ENCODE peak calls at places on chromosomes 4 and X, in seven cellular contexts. L is fibroblast of pulmonary artery, E is endothelial cell, B is GM23338, U is dorsolateral prefrontal cortex, F is MCF 10A, J is IMR-90. N is an unnamed sample.

GRCh38 chr4:139599594-139600374 is 43.8 kb upstream of the SETD7 start:
- DNase-seq in J (peak), B (no peak), U (no peak), L (peak), E (no peak), F (peak), N (no peak)

GRCh38 chr4:139297001-139297410 is 4.3 kb upstream of the NAA15 start:
- DNase-seq in L (no peak), B (no peak), F (peak), E (no peak), J (peak), U (no peak), N (no peak)

GRCh38 chrX:31302573-31303075 is 230.8 kb upstream of the FTHL17 start:
- DNase-seq in E (no peak), U (no peak), B (no peak), J (no peak), L (no peak), F (no peak), N (no peak)

GRCh38 chr4:106529348-106530033 is 160.9 kb upstream of the GIMD1 start:
- DNase-seq in L (peak), J (peak), B (no peak), U (no peak), E (no peak), F (peak), N (no peak)

GRCh38 chr4:182863501-182863900 is 53.7 kb downstream of the DCTD start:
- DNase-seq in J (no peak), F (no peak), L (no peak), E (no peak), U (no peak), B (no peak), N (no peak)

GRCh38 chrX:9312922-9313867 is 151.7 kb upstream of the TBL1X start:
- DNase-seq in U (peak), F (peak), B (peak), E (peak), J (no peak), L (no peak), N (no peak)

GRCh38 chrX:108736509-108737479 is at the start of gene IRS4:
- DNase-seq in J (no peak), E (peak), F (no peak), B (peak), U (no peak), L (peak), N (no peak)

GRCh38 chr4:118801895-118802575 is 33.9 kb downstream of the SEC24D start:
- DNase-seq in L (no peak), U (no peak), B (no peak), E (no peak), F (no peak), J (no peak), N (no peak)

GRCh38 chr4:107247738-107248137 is 211.6 kb upstream of the DKK2 start:
- DNase-seq in B (no peak), J (no peak), F (no peak), U (no peak), L (peak), E (no peak), N (no peak)

GRCh38 chrX:119605398-119605738 is 856 bp downstream of the NKRF start:
- DNase-seq in E (no peak), L (no peak), J (no peak), U (no peak), B (peak), F (no peak), N (no peak)

GRCh38 chr4:1194028-1194900 is 21.9 kb upstream of the SPON2 start:
- DNase-seq in U (peak), F (no peak), B (peak), L (peak), J (peak), E (peak), N (no peak)

GRCh38 chr4:68655764-68656444 is 14.5 kb downstream of the UGT2B15 start:
- DNase-seq in E (no peak), B (peak), F (no peak), L (no peak), U (no peak), J (no peak), N (no peak)

GRCh38 chrX:108018659-108019381 is 26.0 kb upstream of the VSIG1 start:
- DNase-seq in L (no peak), E (no peak), U (no peak), F (no peak), J (no peak), B (no peak), N (no peak)

GRCh38 chr4:45566896-45567603 is 556.8 kb downstream of the GABRG1 start:
- DNase-seq in F (no peak), U (no peak), E (no peak), J (no peak), L (no peak), B (no peak), N (no peak)

GRCh38 chrX:31287861-31288260 is 216.0 kb upstream of the FTHL17 start:
- DNase-seq in J (no peak), U (no peak), F (peak), B (no peak), E (no peak), L (peak), N (no peak)

GRCh38 chrX:55167124-55167523 is 53.0 kb upstream of the PAGE5 start:
- DNase-seq in F (peak), L (no peak), J (no peak), B (peak), E (no peak), U (no peak), N (no peak)

DNA sequence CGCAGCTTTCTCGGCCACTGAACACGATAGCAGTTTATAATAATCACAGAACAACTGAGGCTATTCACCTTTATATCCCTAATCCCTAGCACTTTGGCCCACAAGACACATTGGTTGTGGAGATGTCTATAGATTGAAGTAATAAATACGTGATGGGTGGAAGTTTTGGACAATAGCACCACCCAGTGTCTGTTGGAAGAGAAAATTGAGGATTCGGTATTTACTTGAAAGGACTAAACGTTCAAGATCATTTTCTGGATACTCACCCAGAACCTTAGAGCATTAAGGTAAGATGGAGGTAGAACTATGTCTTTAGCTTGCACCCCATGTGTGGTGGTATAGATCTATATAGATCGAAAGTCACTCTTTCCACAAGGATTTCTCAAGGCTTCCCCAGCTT is 792 bp upstream of the TMSB15A start:
- DNase-seq in B (peak), U (no peak), L (peak), J (peak), F (peak), E (no peak), N (no peak)
- TF ChIP-seq CTCF in B (peak), U (peak), L (peak), J (peak), F (no peak), E (no peak), N (no peak)

GRCh38 chr4:94253036-94253435 is 45.4 kb downstream of the SMARCAD1 start:
- DNase-seq in J (peak), E (no peak), L (peak), F (peak), U (no peak), B (peak), N (no peak)

GRCh38 chr4:94262163-94263016 is 54.7 kb downstream of the SMARCAD1 start:
- DNase-seq in F (peak), L (peak), E (no peak), U (no peak), J (no peak), B (no peak), N (no peak)

GRCh38 chr4:94256144-94256783 is 48.6 kb downstream of the SMARCAD1 start:
- DNase-seq in L (no peak), B (no peak), J (no peak), U (no peak), E (no peak), F (no peak), N (no peak)

GRCh38 chr4:94251094-94251493 is 43.4 kb downstream of the SMARCAD1 start:
- DNase-seq in J (no peak), F (no peak), L (no peak), B (no peak), E (no peak), U (no peak), N (no peak)

GRCh38 chr4:94256833-94257232 is 49.2 kb downstream of the SMARCAD1 start:
- DNase-seq in F (peak), E (no peak), U (no peak), J (peak), B (no peak), L (peak), N (no peak)
- TF ChIP-seq CTCF in F (peak), E (no peak), U (peak), J (peak), B (peak), L (peak), N (peak)

GRCh38 chr4:25144870-25145481 is 15.3 kb downstream of the SEPSECS start:
- DNase-seq in L (peak), J (peak), F (peak), U (no peak), B (peak), E (no peak), N (no peak)
- TF ChIP-seq CTCF in L (peak), J (peak), F (peak), U (peak), B (peak), E (peak), N (peak)

GRCh38 chrX:71621644-71622346 is 3.5 kb upstream of the CXCR3 start:
- DNase-seq in B (no peak), J (peak), L (peak), E (no peak), U (no peak), F (no peak), N (no peak)

GRCh38 chrX:71625471-71625870 is 7.2 kb upstream of the CXCR3 start:
- DNase-seq in U (no peak), F (no peak), L (no peak), J (no peak), B (no peak), E (no peak), N (no peak)

GRCh38 chrX:71623714-71624113 is 5.4 kb upstream of the CXCR3 start:
- DNase-seq in E (no peak), F (no peak), J (no peak), B (no peak), L (no peak), U (no peak), N (no peak)

GRCh38 chrX:71623105-71623450 is 4.8 kb upstream of the CXCR3 start:
- DNase-seq in E (no peak), L (no peak), F (no peak), J (no peak), U (no peak), B (no peak), N (no peak)

GRCh38 chrX:71622347-71623104 is 4.2 kb upstream of the CXCR3 start:
- DNase-seq in J (peak), F (peak), E (peak), L (peak), U (no peak), B (peak), N (peak)
- TF ChIP-seq CTCF in J (no peak), F (no peak), E (no peak), L (peak), U (peak), B (no peak), N (peak)

GRCh38 chrX:106959897-106960296 is 39.7 kb downstream of the CLDN2 start:
- DNase-seq in U (no peak), F (peak), E (no peak), J (peak), L (peak), B (peak), N (no peak)
- TF ChIP-seq CTCF in U (no peak), F (peak), E (no peak), J (peak), L (peak), B (peak), N (peak)

GRCh38 chr4:76980280-76980679 is 30.7 kb downstream of the SEPTIN11 start:
- DNase-seq in F (no peak), B (no peak), L (no peak), U (no peak), J (no peak), E (no peak), N (no peak)

GRCh38 chr4:76984788-76985211 is 35.2 kb downstream of the SEPTIN11 start:
- DNase-seq in E (no peak), B (no peak), U (no peak), J (peak), L (peak), F (peak), N (peak)

GRCh38 chr4:76981649-76982048 is 32.1 kb downstream of the SEPTIN11 start:
- DNase-seq in U (no peak), L (peak), J (peak), E (no peak), F (no peak), B (no peak), N (no peak)

GRCh38 chr4:76984127-76984526 is 34.6 kb downstream of the SEPTIN11 start:
- DNase-seq in L (peak), J (peak), U (no peak), B (peak), F (peak), E (no peak), N (no peak)

DNA sequence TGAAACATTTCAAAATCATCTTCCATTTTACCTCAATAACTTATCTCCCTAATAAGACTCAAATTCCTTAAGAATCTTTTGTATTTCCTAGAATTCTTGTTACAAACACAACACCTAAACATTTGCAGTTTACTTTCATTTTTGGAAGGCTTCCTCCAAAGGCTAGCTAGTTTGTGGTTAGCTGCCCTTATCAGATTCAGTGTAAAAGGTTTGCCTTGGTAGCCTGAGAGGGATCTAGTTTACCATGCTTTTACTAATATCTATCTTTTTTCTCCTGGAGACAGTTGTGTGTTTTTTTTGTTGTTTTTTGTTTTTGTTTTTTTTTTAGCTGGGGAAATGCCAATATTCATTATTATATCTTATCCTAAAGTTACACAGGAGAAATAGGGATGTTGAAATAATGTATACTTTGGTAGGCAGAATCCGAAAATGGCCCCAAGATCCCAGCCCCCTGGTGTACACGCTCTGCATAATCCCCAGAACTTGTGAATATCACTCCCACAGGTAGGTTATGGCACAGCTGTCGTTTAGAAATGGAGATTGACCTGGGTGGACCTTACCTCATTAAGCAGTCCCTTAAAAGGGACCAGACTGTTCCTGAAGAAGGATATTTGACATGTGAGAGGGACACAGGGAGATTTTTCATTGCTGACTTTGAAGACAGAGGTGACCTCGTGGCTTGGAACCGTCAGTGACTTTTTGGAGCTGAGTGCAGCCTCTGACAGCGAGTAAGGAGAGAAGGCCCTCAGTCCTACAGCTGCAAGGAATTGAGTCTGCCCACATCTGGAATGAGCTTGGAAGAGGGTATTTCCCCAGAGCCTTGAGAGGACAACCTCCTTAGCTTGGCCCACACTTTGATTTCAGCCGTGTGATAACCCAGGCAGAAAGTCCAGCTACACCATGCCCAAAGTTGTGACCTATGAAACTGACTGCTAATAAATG is 33.4 kb downstream of the SEPTIN11 start:
- DNase-seq in L (peak), J (peak), F (no peak), U (no peak), E (no peak), B (no peak), N (no peak)
- TF ChIP-seq CTCF in L (peak), J (peak), F (no peak), U (no peak), E (peak), B (peak), N (peak)

GRCh38 chrX:15567886-15568616 is 32.7 kb downstream of the ACE2 start:
- DNase-seq in L (peak), F (peak), E (no peak), U (no peak), J (no peak), B (peak), N (no peak)

GRCh38 chrX:15567267-15567666 is 33.5 kb downstream of the ACE2 start:
- DNase-seq in U (no peak), J (no peak), E (no peak), F (no peak), L (no peak), B (no peak), N (no peak)

GRCh38 chrX:15563056-15563455 is 37.7 kb downstream of the ACE2 start:
- DNase-seq in F (no peak), E (no peak), L (no peak), J (no peak), U (no peak), B (no peak), N (no peak)

GRCh38 chrX:15566244-15566643 is 34.5 kb downstream of the ACE2 start:
- DNase-seq in U (no peak), E (no peak), B (peak), F (peak), L (peak), J (no peak), N (no peak)

DNA sequence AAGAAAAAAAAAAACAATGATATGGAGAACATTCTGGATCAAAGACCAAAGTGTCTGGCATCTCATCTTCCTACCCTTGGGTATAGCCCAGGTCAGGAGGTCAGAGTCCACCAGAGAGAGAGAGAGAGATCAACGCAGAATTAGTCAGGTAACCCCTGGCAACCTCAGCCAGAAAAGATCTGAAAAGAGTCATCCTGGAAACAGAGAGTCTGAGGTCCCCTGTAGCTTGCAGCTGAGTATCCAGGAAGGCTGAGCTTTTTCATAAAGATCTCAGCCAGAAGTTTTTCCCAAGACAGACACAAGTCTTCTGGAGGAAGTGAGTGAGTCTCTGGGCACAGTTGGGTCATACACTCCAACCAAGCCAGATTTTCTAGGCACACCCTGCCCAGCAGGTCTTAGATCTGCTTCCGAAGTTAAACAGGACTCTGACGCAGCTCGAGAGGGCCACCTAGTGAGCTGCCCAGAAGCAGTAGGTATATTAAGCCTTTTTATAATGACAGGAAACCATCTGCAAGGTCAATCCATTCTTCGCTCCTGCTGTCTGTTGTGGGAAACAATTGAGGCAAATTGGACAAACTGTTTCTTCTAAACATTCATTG is 35.7 kb downstream of the ACE2 start:
- DNase-seq in F (peak), U (peak), E (peak), L (peak), B (peak), J (peak), N (peak)
- TF ChIP-seq CTCF in F (peak), U (peak), E (no peak), L (peak), B (peak), J (peak), N (peak)

DNA sequence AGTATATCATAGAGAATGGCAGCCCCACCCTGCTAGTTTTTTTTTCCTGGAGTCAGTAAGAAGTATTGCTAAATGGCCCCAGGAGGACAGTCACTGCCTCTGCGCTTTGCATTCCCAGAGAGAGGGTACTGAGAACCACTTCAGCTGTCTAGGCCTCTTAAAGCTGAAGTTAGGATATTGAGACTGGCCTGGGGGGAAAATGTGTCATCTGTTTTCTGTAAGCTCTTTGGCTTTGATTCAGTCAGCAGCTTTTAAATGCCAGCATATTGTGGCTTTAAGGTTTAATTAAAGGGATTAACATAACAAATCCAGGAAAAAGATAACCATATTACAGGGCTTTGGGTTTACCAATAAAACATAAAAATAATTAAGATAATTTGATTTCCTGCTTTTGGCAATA is 852.0 kb downstream of the PCDH18 start:
- DNase-seq in L (peak), J (peak), F (peak), E (no peak), B (no peak), U (no peak), N (no peak)
- TF ChIP-seq CTCF in L (no peak), J (no peak), F (no peak), E (no peak), B (no peak), U (no peak), N (no peak)

N was measured in AG09319.